ENCODE peak calls at places on chromosomes 2 and 18, in nine cellular contexts. R is heart right ventricle, T is right cardiac atrium, Q is cardiac fibroblast, Y is fibroblast of villous mesenchyme, M is astrocyte of the spinal cord, N is anterior cingulate cortex, D is H9, P is ELR. G is an unnamed sample.

GRCh38 chr2:181658444-181658843 is 1.5 kb upstream of the CERKL start:
- DNase-seq in R (no peak), T (peak), Q (no peak), Y (no peak), M (no peak), N (no peak), D (peak), P (no peak), G (no peak)

GRCh38 chr2:184507254-184507653 is 91.1 kb upstream of the ZNF804A start:
- DNase-seq in R (no peak), T (no peak), Q (no peak), Y (no peak), M (no peak), N (no peak), D (no peak), P (no peak), G (no peak)

GRCh38 chr2:47344890-47345583 is 57.9 kb upstream of the MSH2 start:
- DNase-seq in R (peak), T (peak), Q (peak), Y (no peak), M (peak), N (peak), D (peak), P (peak), G (peak)

GRCh38 chr18:61535401-61535800 is 202.2 kb downstream of the CDH20 start:
- DNase-seq in R (no peak), T (no peak), Q (no peak), Y (no peak), M (no peak), N (no peak), D (no peak), P (no peak), G (no peak)

GRCh38 chr2:102304711-102305591 is 6.4 kb upstream of the IL1RL1 start:
- DNase-seq in R (no peak), T (no peak), Q (no peak), Y (no peak), M (no peak), N (no peak), D (no peak), P (no peak), G (no peak)

GRCh38 chr2:185388226-185388625 is 350.4 kb upstream of the FSIP2 start:
- DNase-seq in R (no peak), T (no peak), Q (no peak), Y (no peak), M (no peak), N (no peak), D (no peak), P (no peak), G (no peak)

GRCh38 chr18:10797882-10798281 is 272.1 kb downstream of the NAPG start:
- DNase-seq in R (no peak), T (peak), Q (no peak), Y (no peak), M (no peak), N (no peak), D (peak), P (no peak), G (no peak)

GRCh38 chr2:28643324-28643723 is 108.3 kb upstream of the PPP1CB start:
- DNase-seq in R (no peak), T (no peak), Q (no peak), Y (no peak), M (no peak), N (no peak), D (no peak), P (no peak), G (no peak)

GRCh38 chr2:153543639-153544071 is 65.1 kb upstream of the RPRM start:
- DNase-seq in R (no peak), T (no peak), Q (no peak), Y (no peak), M (peak), N (no peak), D (peak), P (no peak), G (no peak)

GRCh38 chr2:31429759-31430438 is 15.4 kb upstream of the XDH start:
- DNase-seq in R (no peak), T (no peak), Q (no peak), Y (no peak), M (peak), N (no peak), D (no peak), P (peak), G (no peak)

GRCh38 chr18:74944676-74945075 is 264.3 kb downstream of the PTGR3 start:
- DNase-seq in R (no peak), T (no peak), Q (no peak), Y (peak), M (no peak), N (no peak), D (no peak), P (peak), G (no peak)

GRCh38 chr18:12637393-12637792 is 20.5 kb downstream of the SPIRE1 start:
- DNase-seq in R (no peak), T (no peak), Q (peak), Y (peak), M (no peak), N (no peak), D (no peak), P (peak), G (no peak)

GRCh38 chr18:313931-314330 is 46.1 kb upstream of the THOC1 start:
- DNase-seq in R (no peak), T (no peak), Q (no peak), Y (no peak), M (no peak), N (no peak), D (no peak), P (no peak), G (no peak)

GRCh38 chr2:146721486-146721885 is 1123.3 kb upstream of the ACVR2A start:
- DNase-seq in R (no peak), T (peak), Q (no peak), Y (no peak), M (no peak), N (no peak), D (no peak), P (no peak), G (no peak)

GRCh38 chr18:644395-645004 is 13.0 kb upstream of the TYMS start:
- DNase-seq in R (no peak), T (no peak), Q (no peak), Y (no peak), M (no peak), N (peak), D (no peak), P (no peak), G (no peak)

GRCh38 chr18:69839497-69839896 is 108.2 kb downstream of the CD226 start:
- DNase-seq in R (no peak), T (no peak), Q (no peak), Y (no peak), M (no peak), N (no peak), D (peak), P (no peak), G (no peak)

GRCh38 chr2:229268626-229269025 is 2.5 kb downstream of the PID1 start:
- DNase-seq in R (no peak), T (no peak), Q (no peak), Y (peak), M (no peak), N (no peak), D (no peak), P (peak), G (no peak)

GRCh38 chr2:11236335-11236734 is 81.1 kb downstream of the SLC66A3 start:
- DNase-seq in R (no peak), T (no peak), Q (no peak), Y (peak), M (no peak), N (no peak), D (no peak), P (no peak), G (peak)

GRCh38 chr2:190879474-190880373 is 897 bp upstream of the GLS start:
- DNase-seq in R (no peak), T (no peak), Q (peak), Y (no peak), M (no peak), N (no peak), D (no peak), P (peak), G (no peak)

GRCh38 chr2:240223631-240224030 is 83.2 kb upstream of the OTOS start:
- DNase-seq in R (no peak), T (no peak), Q (no peak), Y (no peak), M (no peak), N (no peak), D (no peak), P (no peak), G (no peak)

GRCh38 chr2:7118606-7119503 is 201.6 kb downstream of the RNF144A start:
- DNase-seq in R (no peak), T (peak), Q (peak), Y (peak), M (peak), N (peak), D (no peak), P (peak), G (peak)